ENCODE peak calls at places on chromosomes 12 and 14, in nine cellular contexts. One of them, this sample, is unnamed.

GRCh38 chr14:96681826-96682225 is 115.4 kb upstream of the VRK1 start:
- DNase-seq in AG09309: no peak
- DNase-seq in RWPE1: no peak
- DNase-seq in progenitor cell of endocrine pancreas: no peak
- DNase-seq in GM12865: no peak
- DNase-seq in CD8-positive, alpha-beta T cell: no peak
- DNase-seq in coronary artery: no peak
- DNase-seq in fibroblast of pulmonary artery: no peak
- DNase-seq in PC-3: peak; percentile 40
- DNase-seq in this sample: no peak

GRCh38 chr14:102831163-102831804 is 54.0 kb downstream of the TRAF3 start:
- DNase-seq in AG09309: no peak
- DNase-seq in RWPE1: no peak
- DNase-seq in progenitor cell of endocrine pancreas: no peak
- DNase-seq in GM12865: no peak
- DNase-seq in CD8-positive, alpha-beta T cell: no peak
- DNase-seq in coronary artery: no peak
- DNase-seq in fibroblast of pulmonary artery: no peak
- DNase-seq in PC-3: no peak
- DNase-seq in this sample: no peak

GRCh38 chr12:50933459-50934124 is 18.8 kb upstream of the HIGD1C start:
- DNase-seq in AG09309: no peak
- DNase-seq in RWPE1: no peak
- DNase-seq in progenitor cell of endocrine pancreas: no peak
- DNase-seq in GM12865: no peak
- DNase-seq in CD8-positive, alpha-beta T cell: no peak
- DNase-seq in coronary artery: no peak
- DNase-seq in fibroblast of pulmonary artery: peak; percentile 19
- DNase-seq in PC-3: no peak
- DNase-seq in this sample: no peak

GRCh38 chr14:33516898-33517436 is 433.9 kb downstream of the EGLN3 start:
- DNase-seq in AG09309: no peak
- DNase-seq in RWPE1: no peak
- DNase-seq in progenitor cell of endocrine pancreas: no peak
- DNase-seq in GM12865: no peak
- DNase-seq in CD8-positive, alpha-beta T cell: no peak
- DNase-seq in coronary artery: no peak
- DNase-seq in fibroblast of pulmonary artery: no peak
- DNase-seq in PC-3: no peak
- DNase-seq in this sample: no peak

GRCh38 chr12:32273712-32274111 is 125.6 kb upstream of the FGD4 start:
- DNase-seq in AG09309: no peak
- DNase-seq in RWPE1: no peak
- DNase-seq in progenitor cell of endocrine pancreas: peak; percentile 33
- DNase-seq in GM12865: peak; percentile 86
- DNase-seq in CD8-positive, alpha-beta T cell: peak; percentile 59
- DNase-seq in coronary artery: no peak
- DNase-seq in fibroblast of pulmonary artery: no peak
- DNase-seq in PC-3: no peak
- DNase-seq in this sample: no peak

GRCh38 chr12:43786899-43787693 is 19.0 kb downstream of the TWF1 start:
- DNase-seq in AG09309: no peak
- DNase-seq in RWPE1: no peak
- DNase-seq in progenitor cell of endocrine pancreas: no peak
- DNase-seq in GM12865: no peak
- DNase-seq in CD8-positive, alpha-beta T cell: no peak
- DNase-seq in coronary artery: no peak
- DNase-seq in fibroblast of pulmonary artery: no peak
- DNase-seq in PC-3: peak; percentile 92
- DNase-seq in this sample: peak; percentile 57

GRCh38 chr12:6950401-6950801 is 755 bp upstream of the PTPN6 start:
- DNase-seq in AG09309: no peak
- DNase-seq in RWPE1: no peak
- DNase-seq in progenitor cell of endocrine pancreas: no peak
- DNase-seq in GM12865: peak; percentile 71
- DNase-seq in CD8-positive, alpha-beta T cell: no peak
- DNase-seq in coronary artery: no peak
- DNase-seq in fibroblast of pulmonary artery: no peak
- DNase-seq in PC-3: no peak
- DNase-seq in this sample: no peak

GRCh38 chr12:131789638-131790037 is 38.6 kb upstream of the MMP17 start:
- DNase-seq in AG09309: no peak
- DNase-seq in RWPE1: no peak
- DNase-seq in progenitor cell of endocrine pancreas: no peak
- DNase-seq in GM12865: no peak
- DNase-seq in CD8-positive, alpha-beta T cell: no peak
- DNase-seq in coronary artery: no peak
- DNase-seq in fibroblast of pulmonary artery: no peak
- DNase-seq in PC-3: no peak
- DNase-seq in this sample: no peak

GRCh38 chr14:47675489-47676300 is at the start of gene MDGA2:
- DNase-seq in AG09309: no peak
- DNase-seq in RWPE1: peak; percentile 3
- DNase-seq in progenitor cell of endocrine pancreas: no peak
- DNase-seq in GM12865: no peak
- DNase-seq in CD8-positive, alpha-beta T cell: no peak
- DNase-seq in coronary artery: no peak
- DNase-seq in fibroblast of pulmonary artery: no peak
- DNase-seq in PC-3: no peak
- DNase-seq in this sample: no peak

GRCh38 chr12:81257952-81258551 is 180.2 kb downstream of the ACSS3 start:
- DNase-seq in AG09309: no peak
- DNase-seq in RWPE1: peak; percentile 12
- DNase-seq in progenitor cell of endocrine pancreas: no peak
- DNase-seq in GM12865: peak; percentile 60
- DNase-seq in CD8-positive, alpha-beta T cell: no peak
- DNase-seq in coronary artery: no peak
- DNase-seq in fibroblast of pulmonary artery: peak; percentile 71
- DNase-seq in PC-3: peak; percentile 66
- DNase-seq in this sample: peak; percentile 20

GRCh38 chr12:78534311-78534710 is 330.3 kb upstream of the SYT1 start:
- DNase-seq in AG09309: no peak
- DNase-seq in RWPE1: no peak
- DNase-seq in progenitor cell of endocrine pancreas: no peak
- DNase-seq in GM12865: no peak
- DNase-seq in CD8-positive, alpha-beta T cell: no peak
- DNase-seq in coronary artery: no peak
- DNase-seq in fibroblast of pulmonary artery: no peak
- DNase-seq in PC-3: peak; percentile 35
- DNase-seq in this sample: no peak

GRCh38 chr12:51661199-51661598 is 70.2 kb downstream of the SCN8A start:
- DNase-seq in AG09309: peak; percentile 32
- DNase-seq in RWPE1: no peak
- DNase-seq in progenitor cell of endocrine pancreas: no peak
- DNase-seq in GM12865: no peak
- DNase-seq in CD8-positive, alpha-beta T cell: no peak
- DNase-seq in coronary artery: no peak
- DNase-seq in fibroblast of pulmonary artery: no peak
- DNase-seq in PC-3: no peak
- DNase-seq in this sample: no peak

GRCh38 chr12:69630191-69630590 is 19.5 kb upstream of the LRRC10 start:
- DNase-seq in AG09309: no peak
- DNase-seq in RWPE1: peak; percentile 24
- DNase-seq in progenitor cell of endocrine pancreas: no peak
- DNase-seq in GM12865: no peak
- DNase-seq in CD8-positive, alpha-beta T cell: no peak
- DNase-seq in coronary artery: no peak
- DNase-seq in fibroblast of pulmonary artery: no peak
- DNase-seq in PC-3: peak; percentile 15
- DNase-seq in this sample: no peak

GRCh38 chr12:69633061-69633460 is 22.4 kb upstream of the LRRC10 start:
- DNase-seq in AG09309: no peak
- DNase-seq in RWPE1: no peak
- DNase-seq in progenitor cell of endocrine pancreas: no peak
- DNase-seq in GM12865: no peak
- DNase-seq in CD8-positive, alpha-beta T cell: no peak
- DNase-seq in coronary artery: no peak
- DNase-seq in fibroblast of pulmonary artery: no peak
- DNase-seq in PC-3: peak; percentile 9
- DNase-seq in this sample: no peak
- TF ChIP-seq CTCF in AG09309: peak; percentile 8
- TF ChIP-seq CTCF in RWPE1: no peak
- TF ChIP-seq CTCF in progenitor cell of endocrine pancreas: no peak
- TF ChIP-seq CTCF in GM12865: peak; percentile 14
- TF ChIP-seq CTCF in CD8-positive, alpha-beta T cell: no peak
- TF ChIP-seq CTCF in coronary artery: no peak
- TF ChIP-seq CTCF in fibroblast of pulmonary artery: peak; percentile 17
- TF ChIP-seq CTCF in PC-3: peak; percentile 52
- TF ChIP-seq CTCF in this sample: no peak

DNA sequence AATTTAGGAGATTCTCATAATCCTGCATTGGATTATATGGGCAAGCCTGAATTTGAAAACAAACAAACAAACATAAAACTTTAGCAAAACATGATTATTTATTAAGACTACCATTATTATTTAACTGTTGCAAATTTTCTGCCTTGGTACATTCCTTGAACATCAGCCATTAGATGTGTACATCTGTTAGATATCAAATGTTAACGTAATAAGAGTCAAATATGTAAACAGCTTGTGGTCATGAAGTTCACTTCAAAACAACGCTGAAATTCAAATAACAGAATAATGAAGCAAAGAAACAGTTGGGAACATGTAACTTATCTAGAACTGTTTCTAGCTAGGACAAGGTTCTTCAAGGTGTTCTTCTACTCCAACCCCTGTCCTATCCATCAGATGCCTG is 14.3 kb upstream of the TMX1 start:
- DNase-seq in AG09309: no peak
- DNase-seq in RWPE1: no peak
- DNase-seq in progenitor cell of endocrine pancreas: no peak
- DNase-seq in GM12865: no peak
- DNase-seq in CD8-positive, alpha-beta T cell: no peak
- DNase-seq in coronary artery: no peak
- DNase-seq in fibroblast of pulmonary artery: no peak
- DNase-seq in PC-3: no peak
- DNase-seq in this sample: peak; percentile 27
- TF ChIP-seq CTCF in AG09309: no peak
- TF ChIP-seq CTCF in RWPE1: no peak
- TF ChIP-seq CTCF in progenitor cell of endocrine pancreas: no peak
- TF ChIP-seq CTCF in GM12865: no peak
- TF ChIP-seq CTCF in CD8-positive, alpha-beta T cell: no peak
- TF ChIP-seq CTCF in coronary artery: no peak
- TF ChIP-seq CTCF in fibroblast of pulmonary artery: no peak
- TF ChIP-seq CTCF in PC-3: no peak
- TF ChIP-seq CTCF in this sample: no peak

DNA sequence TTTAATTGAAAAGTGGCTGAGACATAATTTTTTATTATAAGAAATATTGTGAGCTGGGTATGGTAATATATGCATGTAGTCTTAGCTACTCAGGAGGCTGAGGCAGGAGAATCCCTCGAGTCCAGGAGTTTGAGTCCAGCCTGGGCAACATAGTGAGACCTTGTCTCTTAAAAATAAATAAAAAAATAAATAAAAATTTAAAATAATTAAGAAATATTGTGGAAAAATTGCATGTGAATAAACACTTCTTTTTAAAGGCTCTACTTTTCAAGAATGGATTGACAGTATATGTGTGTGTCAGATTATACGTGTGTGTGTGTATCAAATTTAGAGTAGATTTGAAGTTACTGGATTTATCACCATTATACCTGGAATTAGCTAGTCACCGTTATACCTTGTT is 43.2 kb downstream of the ERC1 start:
- DNase-seq in AG09309: no peak
- DNase-seq in RWPE1: no peak
- DNase-seq in progenitor cell of endocrine pancreas: no peak
- DNase-seq in GM12865: no peak
- DNase-seq in CD8-positive, alpha-beta T cell: no peak
- DNase-seq in coronary artery: no peak
- DNase-seq in fibroblast of pulmonary artery: no peak
- DNase-seq in PC-3: no peak
- DNase-seq in this sample: no peak
- TF ChIP-seq CTCF in AG09309: no peak
- TF ChIP-seq CTCF in RWPE1: no peak
- TF ChIP-seq CTCF in progenitor cell of endocrine pancreas: no peak
- TF ChIP-seq CTCF in GM12865: no peak
- TF ChIP-seq CTCF in CD8-positive, alpha-beta T cell: no peak
- TF ChIP-seq CTCF in coronary artery: no peak
- TF ChIP-seq CTCF in fibroblast of pulmonary artery: no peak
- TF ChIP-seq CTCF in PC-3: no peak
- TF ChIP-seq CTCF in this sample: no peak

GRCh38 chr12:119988440-119988787 is 622 bp upstream of the BICDL1 start:
- DNase-seq in AG09309: no peak
- DNase-seq in RWPE1: peak; percentile 62
- DNase-seq in progenitor cell of endocrine pancreas: no peak
- DNase-seq in GM12865: no peak
- DNase-seq in CD8-positive, alpha-beta T cell: no peak
- DNase-seq in coronary artery: no peak
- DNase-seq in fibroblast of pulmonary artery: peak; percentile 31
- DNase-seq in PC-3: no peak
- DNase-seq in this sample: no peak
- TF ChIP-seq CTCF in AG09309: peak; percentile 27
- TF ChIP-seq CTCF in RWPE1: peak; percentile 34
- TF ChIP-seq CTCF in progenitor cell of endocrine pancreas: no peak
- TF ChIP-seq CTCF in GM12865: no peak
- TF ChIP-seq CTCF in CD8-positive, alpha-beta T cell: no peak
- TF ChIP-seq CTCF in coronary artery: no peak
- TF ChIP-seq CTCF in fibroblast of pulmonary artery: peak; percentile 11
- TF ChIP-seq CTCF in PC-3: peak; percentile 75
- TF ChIP-seq CTCF in this sample: no peak

DNA sequence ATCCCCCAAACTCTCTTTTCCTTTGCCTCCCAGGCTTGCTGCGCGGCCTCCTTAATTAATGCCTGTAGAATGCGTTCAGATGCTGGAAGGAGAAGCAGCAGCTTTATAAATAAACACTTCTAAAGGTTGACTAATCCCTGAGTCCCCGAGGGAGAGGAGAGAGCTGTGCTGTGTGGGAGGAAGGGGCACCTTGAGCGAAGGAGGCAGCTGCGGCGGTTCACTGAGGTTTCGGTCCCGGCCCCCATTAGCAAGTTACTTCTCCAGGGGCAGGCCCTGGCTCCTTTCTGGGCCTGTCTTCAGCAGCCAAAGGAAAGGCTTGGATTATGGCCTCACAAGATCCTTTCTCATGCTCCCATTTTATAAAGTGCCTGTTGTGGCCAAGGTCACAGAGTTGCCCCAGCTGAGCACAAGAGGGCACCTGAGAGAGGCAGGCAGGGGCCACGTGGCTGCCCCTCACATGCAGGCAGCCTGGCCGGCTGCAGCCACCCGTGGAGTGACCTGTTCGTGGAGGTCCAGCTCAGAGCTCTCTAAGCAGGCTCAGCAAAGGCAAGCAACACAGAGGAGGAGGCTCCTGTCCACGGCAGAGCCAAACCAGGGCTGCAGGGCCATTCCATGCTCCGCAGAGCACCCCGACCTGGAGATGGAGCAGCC is 15.0 kb upstream of the CACNA2D4 start:
- DNase-seq in AG09309: no peak
- DNase-seq in RWPE1: no peak
- DNase-seq in progenitor cell of endocrine pancreas: no peak
- DNase-seq in GM12865: peak; percentile 63
- DNase-seq in CD8-positive, alpha-beta T cell: no peak
- DNase-seq in coronary artery: no peak
- DNase-seq in fibroblast of pulmonary artery: no peak
- DNase-seq in PC-3: no peak
- DNase-seq in this sample: no peak
- TF ChIP-seq CTCF in AG09309: no peak
- TF ChIP-seq CTCF in RWPE1: no peak
- TF ChIP-seq CTCF in progenitor cell of endocrine pancreas: no peak
- TF ChIP-seq CTCF in GM12865: no peak
- TF ChIP-seq CTCF in CD8-positive, alpha-beta T cell: no peak
- TF ChIP-seq CTCF in coronary artery: no peak
- TF ChIP-seq CTCF in fibroblast of pulmonary artery: no peak
- TF ChIP-seq CTCF in PC-3: no peak
- TF ChIP-seq CTCF in this sample: no peak

GRCh38 chr14:104135121-104135903 is 3.1 kb upstream of the KIF26A start:
- DNase-seq in AG09309: no peak
- DNase-seq in RWPE1: peak; percentile 53
- DNase-seq in progenitor cell of endocrine pancreas: no peak
- DNase-seq in GM12865: peak; percentile 18
- DNase-seq in CD8-positive, alpha-beta T cell: no peak
- DNase-seq in coronary artery: no peak
- DNase-seq in fibroblast of pulmonary artery: peak; percentile 4
- DNase-seq in PC-3: peak; percentile 29
- DNase-seq in this sample: no peak
- TF ChIP-seq CTCF in AG09309: peak; percentile 10
- TF ChIP-seq CTCF in RWPE1: no peak
- TF ChIP-seq CTCF in progenitor cell of endocrine pancreas: peak; percentile 51
- TF ChIP-seq CTCF in GM12865: no peak
- TF ChIP-seq CTCF in CD8-positive, alpha-beta T cell: no peak
- TF ChIP-seq CTCF in coronary artery: no peak
- TF ChIP-seq CTCF in fibroblast of pulmonary artery: no peak
- TF ChIP-seq CTCF in PC-3: peak; percentile 38
- TF ChIP-seq CTCF in this sample: no peak